ENCODE peak calls at places on chromosome 16, in four cellular contexts. F is iPS-NIHi11, D is stromal cell of bone marrow, Q is T-helper 9 cell. P is an unnamed sample.
A peak's percentile ranks its signal among the peaks of the same experiment; 100 is the strongest.

GRCh38 chr16:88287219-88287618 is 95.5 kb upstream of the ZNF469 start:
- DNase-seq in F (peak; percentile 46), D (no peak), Q (no peak), P (peak; percentile 23)

GRCh38 chr16:3157229-3158013 is 22.6 kb downstream of the ZNF213 start:
- DNase-seq in F (no peak), D (peak; percentile 73), Q (peak; percentile 56), P (peak; percentile 63)

GRCh38 chr16:50999181-50999580 is 151.9 kb downstream of the SALL1 start:
- DNase-seq in F (no peak), D (no peak), Q (no peak), P (no peak)

GRCh38 chr16:49089533-49089932 is 192.1 kb downstream of the CBLN1 start:
- DNase-seq in F (no peak), D (no peak), Q (no peak), P (no peak)

GRCh38 chr16:83952587-83952939 is 477 bp upstream of the OSGIN1 start:
- DNase-seq in F (no peak), D (peak; percentile 38), Q (no peak), P (no peak)

GRCh38 chr16:58020628-58021521 is 4.7 kb upstream of the MMP15 start:
- DNase-seq in F (peak; percentile 53), D (no peak), Q (peak; percentile 54), P (peak; percentile 41)

GRCh38 chr16:67170168-67170947 is at the start of gene NOL3:
- DNase-seq in F (peak; percentile 74), D (peak; percentile 67), Q (no peak), P (no peak)

GRCh38 chr16:21156767-21157467 is 1.6 kb upstream of the LDAF1 start:
- DNase-seq in F (peak; percentile 73), D (peak; percentile 72), Q (no peak), P (no peak)

GRCh38 chr16:82470506-82471196 is 156.1 kb upstream of the CDH13 start:
- DNase-seq in F (no peak), D (no peak), Q (no peak), P (no peak)

GRCh38 chr16:86988920-86989715 is 328.1 kb downstream of the C16orf95 start:
- DNase-seq in F (no peak), D (no peak), Q (no peak), P (no peak)

GRCh38 chr16:26133401-26133800 is 441.6 kb downstream of the HS3ST4 start:
- DNase-seq in F (no peak), D (no peak), Q (no peak), P (no peak)

GRCh38 chr16:50195276-50195675 is 42.2 kb downstream of the TENT4B start:
- DNase-seq in F (no peak), D (no peak), Q (no peak), P (no peak)

GRCh38 chr16:31451681-31452351 is 7.5 kb upstream of the ARMC5 start:
- DNase-seq in F (peak; percentile 64), D (no peak), Q (no peak), P (no peak)

GRCh38 chr16:59164461-59164860 is 430.3 kb upstream of the GOT2 start:
- DNase-seq in F (no peak), D (no peak), Q (no peak), P (no peak)

GRCh38 chr16:1458977-1459341 is 14.6 kb upstream of the CCDC154 start:
- DNase-seq in F (no peak), D (no peak), Q (no peak), P (no peak)

P was measured in effector memory CD4-positive, alpha-beta T cell.